ENCODE peak calls at places on chromosome 19, in seven cellular contexts. One of them, this sample, is unnamed.

GRCh38 chr19:40270362-40271089 is 14.6 kb downstream of the AKT2 start:
- DNase-seq in HFFc6: no peak
- DNase-seq in AG04449: no peak
- DNase-seq in GM19239: no peak
- DNase-seq in LHCN-M2: no peak
- DNase-seq in HT-29: no peak
- DNase-seq in posterior cingulate gyrus: peak
- DNase-seq in this sample: no peak

GRCh38 chr19:6886272-6886671 is 1.1 kb upstream of the ADGRE1 start:
- DNase-seq in posterior cingulate gyrus: no peak
- DNase-seq in GM19239: no peak
- DNase-seq in AG04449: no peak
- DNase-seq in HT-29: no peak
- DNase-seq in LHCN-M2: no peak
- DNase-seq in HFFc6: no peak
- DNase-seq in this sample: no peak

GRCh38 chr19:10289836-10290438 is at the start of gene ICAM5:
- DNase-seq in LHCN-M2: no peak
- DNase-seq in HT-29: no peak
- DNase-seq in posterior cingulate gyrus: peak
- DNase-seq in HFFc6: peak
- DNase-seq in GM19239: no peak
- DNase-seq in AG04449: no peak
- DNase-seq in this sample: peak

GRCh38 chr19:33399745-33400681 is 26.5 kb downstream of the CEBPG start:
- DNase-seq in GM19239: no peak
- DNase-seq in HFFc6: no peak
- DNase-seq in posterior cingulate gyrus: peak
- DNase-seq in HT-29: no peak
- DNase-seq in LHCN-M2: no peak
- DNase-seq in AG04449: no peak
- DNase-seq in this sample: no peak

GRCh38 chr19:1746401-1747284 is 6.7 kb upstream of the ONECUT3 start:
- DNase-seq in HT-29: peak
- DNase-seq in GM19239: no peak
- DNase-seq in AG04449: no peak
- DNase-seq in LHCN-M2: peak
- DNase-seq in HFFc6: peak
- DNase-seq in posterior cingulate gyrus: no peak
- DNase-seq in this sample: no peak

GRCh38 chr19:47512183-47512947 is 2.5 kb downstream of the NAPA start:
- DNase-seq in HT-29: peak
- DNase-seq in GM19239: no peak
- DNase-seq in HFFc6: peak
- DNase-seq in LHCN-M2: peak
- DNase-seq in posterior cingulate gyrus: no peak
- DNase-seq in AG04449: no peak
- DNase-seq in this sample: no peak

GRCh38 chr19:1465191-1466016 is 13.6 kb downstream of the C19orf25 start:
- DNase-seq in HFFc6: no peak
- DNase-seq in AG04449: no peak
- DNase-seq in GM19239: peak
- DNase-seq in LHCN-M2: no peak
- DNase-seq in HT-29: peak
- DNase-seq in posterior cingulate gyrus: no peak
- DNase-seq in this sample: no peak

GRCh38 chr19:13887529-13887928 is 10.6 kb downstream of the NANOS3 start:
- DNase-seq in HFFc6: peak
- DNase-seq in GM19239: no peak
- DNase-seq in posterior cingulate gyrus: no peak
- DNase-seq in AG04449: no peak
- DNase-seq in LHCN-M2: peak
- DNase-seq in HT-29: no peak
- DNase-seq in this sample: no peak

GRCh38 chr19:33005440-33005839 is 33.4 kb downstream of the FAAP24 start:
- DNase-seq in HFFc6: no peak
- DNase-seq in AG04449: no peak
- DNase-seq in GM19239: no peak
- DNase-seq in posterior cingulate gyrus: no peak
- DNase-seq in HT-29: peak
- DNase-seq in LHCN-M2: no peak
- DNase-seq in this sample: no peak

GRCh38 chr19:11115895-11116446 is 26.7 kb downstream of the LDLR start:
- DNase-seq in HFFc6: no peak
- DNase-seq in AG04449: no peak
- DNase-seq in posterior cingulate gyrus: peak
- DNase-seq in LHCN-M2: no peak
- DNase-seq in GM19239: no peak
- DNase-seq in HT-29: no peak
- DNase-seq in this sample: no peak

This sample was measured in HEK293T.